ENCODE peak calls at places on chromosomes 6 and 20, in five cellular contexts. Q, U, W, P and I are unnamed samples.

GRCh38 chr6:48641544-48641943 is 530.5 kb upstream of the PTCHD4 start:
- DNase-seq in Q (peak), U (no peak), W (peak), P (no peak), I (peak)

GRCh38 chr6:72522735-72523141 is 99.1 kb upstream of the KCNQ5 start:
- DNase-seq in Q (no peak), U (peak), W (no peak), P (no peak), I (no peak)

GRCh38 chr6:147201885-147202515 is 2.2 kb upstream of the STXBP5 start:
- DNase-seq in Q (peak), U (no peak), W (peak), P (no peak), I (peak)

GRCh38 chr6:148825492-148825891 is 78.7 kb downstream of the UST start:
- DNase-seq in Q (no peak), U (no peak), W (no peak), P (no peak), I (no peak)

GRCh38 chr6:17101422-17102257 is at the start of gene STMND1:
- DNase-seq in Q (no peak), U (peak), W (peak), P (no peak), I (no peak)

GRCh38 chr6:2285510-2285909 is 40.1 kb upstream of the GMDS start:
- DNase-seq in Q (no peak), U (no peak), W (no peak), P (no peak), I (no peak)

GRCh38 chr6:20377623-20378265 is 23.9 kb upstream of the E2F3 start:
- DNase-seq in Q (peak), U (no peak), W (peak), P (no peak), I (peak)

GRCh38 chr6:28866342-28867077 is 57.3 kb downstream of the TRIM27 start:
- DNase-seq in Q (peak), U (peak), W (peak), P (peak), I (peak)

GRCh38 chr6:139540276-139540675 is 165.8 kb upstream of the CITED2 start:
- DNase-seq in Q (peak), U (peak), W (peak), P (no peak), I (peak)

GRCh38 chr6:121504227-121504626 is 68.8 kb downstream of the GJA1 start:
- DNase-seq in Q (peak), U (no peak), W (peak), P (no peak), I (peak)

GRCh38 chr6:152922706-152923105 is 60.1 kb downstream of the FBXO5 start:
- DNase-seq in Q (no peak), U (no peak), W (no peak), P (no peak), I (no peak)

GRCh38 chr6:170091000-170091638 is 199.8 kb downstream of the DLL1 start:
- DNase-seq in Q (no peak), U (no peak), W (no peak), P (peak), I (no peak)

GRCh38 chr20:49455691-49456090 is 26.8 kb downstream of the KCNB1 start:
- DNase-seq in Q (no peak), U (no peak), W (no peak), P (no peak), I (no peak)
- TF ChIP-seq CTCF in Q (no peak), U (no peak), W (no peak), P (no peak), I (no peak)

DNA sequence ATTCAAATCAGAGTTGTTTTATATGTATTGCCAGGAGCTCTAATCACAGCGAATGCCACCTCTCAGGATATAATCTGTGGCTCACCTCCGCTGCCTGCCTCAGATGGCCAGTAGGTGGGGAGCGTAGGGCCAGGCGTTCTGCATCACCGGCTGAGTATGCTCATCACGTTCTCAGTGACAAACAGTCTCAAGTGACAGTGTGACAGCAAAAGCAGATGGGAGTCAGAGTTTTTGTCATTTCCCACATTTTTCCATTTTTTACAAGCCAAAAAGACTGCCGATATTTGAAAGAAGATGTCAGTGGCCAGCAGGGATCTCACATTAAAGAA is 208.7 kb downstream of the ALDH8A1 start:
- DNase-seq in Q (no peak), U (no peak), W (no peak), P (no peak), I (no peak)
- TF ChIP-seq CTCF in Q (peak), U (no peak), W (peak), P (no peak), I (peak)

GRCh38 chr20:4567172-4567571 is 154.5 kb upstream of the PRND start:
- DNase-seq in Q (no peak), U (no peak), W (no peak), P (no peak), I (no peak)

GRCh38 chr20:4563031-4563430 is 158.7 kb upstream of the PRND start:
- DNase-seq in Q (no peak), U (no peak), W (no peak), P (no peak), I (no peak)

GRCh38 chr20:4560667-4561066 is 161.0 kb upstream of the PRND start:
- DNase-seq in Q (no peak), U (no peak), W (no peak), P (no peak), I (no peak)

GRCh38 chr20:4559906-4560305 is 161.8 kb upstream of the PRND start:
- DNase-seq in Q (no peak), U (no peak), W (no peak), P (no peak), I (no peak)

DNA sequence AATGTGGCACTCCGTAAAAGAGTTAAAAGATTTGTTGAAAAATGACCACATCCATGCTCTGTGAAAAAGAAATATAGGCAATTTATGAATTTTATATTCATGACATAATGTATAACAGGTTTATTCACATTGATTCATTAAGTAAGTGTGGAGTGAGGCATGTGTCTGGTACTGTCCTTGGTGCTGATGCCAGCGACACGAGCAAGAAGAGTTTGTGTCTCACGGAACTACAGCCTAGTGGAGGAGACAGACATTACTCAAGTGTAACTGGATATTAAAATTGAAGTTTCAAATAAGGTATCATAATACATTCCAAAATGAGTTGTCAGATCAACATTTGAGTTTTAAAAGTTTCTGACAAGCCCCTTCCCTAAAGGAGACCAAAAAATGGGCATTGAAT is 158.2 kb upstream of the PRND start:
- DNase-seq in Q (peak), U (no peak), W (peak), P (no peak), I (peak)
- TF ChIP-seq CTCF in Q (peak), U (no peak), W (peak), P (no peak), I (peak)

GRCh38 chr6:108365488-108365887 is 70.6 kb downstream of the AFG1L start:
- DNase-seq in Q (no peak), U (no peak), W (peak), P (no peak), I (no peak)
- TF ChIP-seq CTCF in Q (no peak), U (no peak), W (no peak), P (no peak), I (no peak)

DNA sequence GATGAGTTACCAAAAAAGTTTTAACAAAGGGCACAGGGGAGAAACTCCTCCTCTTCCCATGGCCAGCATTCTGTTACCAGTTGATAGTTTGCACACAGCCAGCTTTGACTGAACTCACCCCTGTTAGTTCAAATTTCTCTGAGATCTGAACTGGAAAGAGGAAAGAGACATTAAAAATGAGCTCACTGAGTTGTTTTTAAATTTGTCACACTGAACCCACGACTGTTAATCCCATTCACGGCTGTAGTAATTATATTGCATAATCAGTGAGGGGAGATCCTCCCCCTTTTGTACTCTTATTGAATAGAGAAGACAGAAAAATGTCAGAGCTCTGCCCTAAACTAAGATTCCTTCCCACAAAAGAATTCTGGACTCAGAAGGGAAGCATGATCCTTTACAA is 17.5 kb upstream of the DSP start:
- DNase-seq in Q (no peak), U (no peak), W (no peak), P (no peak), I (no peak)
- TF ChIP-seq CTCF in Q (no peak), U (no peak), W (no peak), P (no peak), I (no peak)

GRCh38 chr6:107867302-107867615 is 43.1 kb upstream of the SCML4 start:
- DNase-seq in Q (no peak), U (no peak), W (no peak), P (no peak), I (no peak)
- TF ChIP-seq CTCF in Q (no peak), U (no peak), W (no peak), P (no peak), I (no peak)

GRCh38 chr6:166567813-166568212 is 18.7 kb downstream of the RAMACL start:
- DNase-seq in Q (no peak), U (no peak), W (no peak), P (no peak), I (no peak)

GRCh38 chr6:166565084-166565651 is 21.3 kb downstream of the RAMACL start:
- DNase-seq in Q (no peak), U (no peak), W (peak), P (no peak), I (no peak)

GRCh38 chr6:166566026-166567011 is 20.2 kb downstream of the RAMACL start:
- DNase-seq in Q (no peak), U (no peak), W (no peak), P (no peak), I (no peak)

GRCh38 chr6:166569206-166569605 is 17.3 kb downstream of the RAMACL start:
- DNase-seq in Q (no peak), U (no peak), W (no peak), P (no peak), I (no peak)

DNA sequence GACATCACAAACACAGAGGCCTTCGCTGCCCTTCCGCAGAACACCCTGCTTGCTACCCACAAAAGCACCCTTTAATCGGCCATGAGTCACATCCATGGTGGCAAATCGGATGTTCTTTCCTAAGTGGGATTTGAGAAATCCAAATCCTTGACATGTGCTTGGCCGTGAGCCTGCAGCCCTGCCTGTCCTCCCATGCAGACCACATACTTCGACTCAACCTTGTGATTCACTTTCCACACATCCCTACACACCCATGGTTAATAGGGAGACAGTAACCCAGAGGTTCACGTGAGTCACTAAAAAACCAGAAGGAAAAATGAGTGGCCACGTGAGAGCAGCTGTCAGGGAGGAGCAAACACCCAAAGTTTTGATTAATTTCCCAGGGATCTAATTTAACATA is 19.4 kb downstream of the RAMACL start:
- DNase-seq in Q (peak), U (no peak), W (peak), P (no peak), I (peak)
- TF ChIP-seq CTCF in Q (no peak), U (no peak), W (no peak), P (no peak), I (no peak)

GRCh38 chr6:151647871-151648639 is 154.2 kb downstream of the CCDC170 start:
- DNase-seq in Q (peak), U (no peak), W (peak), P (no peak), I (no peak)
- TF ChIP-seq CTCF in Q (peak), U (no peak), W (peak), P (no peak), I (peak)